ENCODE peak calls at places on chromosomes 5 and 9, in ten cellular contexts. D is neuronal stem cell, S is colonic mucosa, Z is H9, I is endodermal cell, O is IMR-90, A is mammary epithelial cell, N is neural progenitor cell, F is K562, U is HCT116. E is an unnamed sample. For H3K27me3, the result is how much of the 10 kb centered on the place peaks cover.

GRCh38 chr5:32280656-32281081 is 32.1 kb downstream of the MTMR12 start:
- DNase-seq in D (no peak), S (no peak), Z (no peak), I (no peak), O (no peak), A (no peak), N (no peak), F (no peak), U (no peak), E (no peak)

GRCh38 chr5:154642499-154643245 is 112.5 kb upstream of the LARP1 start:
- DNase-seq in D (no peak), S (no peak), Z (no peak), I (no peak), O (peak), A (peak), N (peak), F (peak), U (peak), E (no peak)

GRCh38 chr5:14109771-14110170 is 33.4 kb upstream of the TRIO start:
- DNase-seq in D (no peak), S (no peak), Z (no peak), I (no peak), O (peak), A (no peak), N (no peak), F (no peak), U (no peak), E (no peak)

GRCh38 chr9:81595887-81596558 is 93.3 kb downstream of the TLE1 start:
- DNase-seq in D (no peak), S (no peak), Z (peak), I (peak), O (no peak), A (no peak), N (peak), F (no peak), U (no peak), E (peak)

GRCh38 chr5:136424835-136425694 is 59.7 kb upstream of the TRPC7 start:
- DNase-seq in D (peak), S (peak), Z (peak), I (peak), O (peak), A (peak), N (peak), F (peak), U (peak), E (peak)

GRCh38 chr5:140182803-140183367 is 7.9 kb downstream of the CYSTM1 start:
- DNase-seq in D (no peak), S (peak), Z (peak), I (peak), O (peak), A (no peak), N (peak), F (peak), U (no peak), E (no peak)

GRCh38 chr9:96441798-96442445 is 8.0 kb upstream of the HABP4 start:
- DNase-seq in D (no peak), S (peak), Z (no peak), I (no peak), O (peak), A (peak), N (no peak), F (peak), U (no peak), E (no peak)

GRCh38 chr5:73945505-73945904 is 319.5 kb downstream of the ARHGEF28 start:
- DNase-seq in D (no peak), S (peak), Z (no peak), I (peak), O (no peak), A (no peak), N (peak), F (peak), U (no peak), E (no peak)

GRCh38 chr9:97941323-97941722 is 3.4 kb upstream of the HEMGN start:
- DNase-seq in D (no peak), S (no peak), Z (no peak), I (no peak), O (no peak), A (no peak), N (no peak), F (no peak), U (no peak), E (no peak)
- H3K27me3 ChIP-seq in D (under half), S (under half), Z (under half), I (half or more), O (half or more), A (under half), N (half or more), F (under half), U (under half), E (under half)

GRCh38 chr9:33106372-33106771 is 29.9 kb upstream of the SMU1 start:
- DNase-seq in D (no peak), S (no peak), Z (no peak), I (no peak), O (no peak), A (no peak), N (no peak), F (no peak), U (no peak), E (no peak)
- H3K9ac ChIP-seq in D (no peak), S (no peak), Z (no peak), I (no peak), O (no peak), A (no peak), N (no peak), F (no peak), U (no peak), E (no peak)

GRCh38 chr9:133819923-133820322 is 81.8 kb upstream of the SARDH start:
- DNase-seq in D (no peak), S (no peak), Z (no peak), I (no peak), O (no peak), A (no peak), N (no peak), F (no peak), U (no peak), E (no peak)
- H3K27me3 ChIP-seq in D (under half), S (under half), Z (under half), I (under half), O (under half), A (under half), N (under half), F (under half), U (under half), E (under half)

DNA sequence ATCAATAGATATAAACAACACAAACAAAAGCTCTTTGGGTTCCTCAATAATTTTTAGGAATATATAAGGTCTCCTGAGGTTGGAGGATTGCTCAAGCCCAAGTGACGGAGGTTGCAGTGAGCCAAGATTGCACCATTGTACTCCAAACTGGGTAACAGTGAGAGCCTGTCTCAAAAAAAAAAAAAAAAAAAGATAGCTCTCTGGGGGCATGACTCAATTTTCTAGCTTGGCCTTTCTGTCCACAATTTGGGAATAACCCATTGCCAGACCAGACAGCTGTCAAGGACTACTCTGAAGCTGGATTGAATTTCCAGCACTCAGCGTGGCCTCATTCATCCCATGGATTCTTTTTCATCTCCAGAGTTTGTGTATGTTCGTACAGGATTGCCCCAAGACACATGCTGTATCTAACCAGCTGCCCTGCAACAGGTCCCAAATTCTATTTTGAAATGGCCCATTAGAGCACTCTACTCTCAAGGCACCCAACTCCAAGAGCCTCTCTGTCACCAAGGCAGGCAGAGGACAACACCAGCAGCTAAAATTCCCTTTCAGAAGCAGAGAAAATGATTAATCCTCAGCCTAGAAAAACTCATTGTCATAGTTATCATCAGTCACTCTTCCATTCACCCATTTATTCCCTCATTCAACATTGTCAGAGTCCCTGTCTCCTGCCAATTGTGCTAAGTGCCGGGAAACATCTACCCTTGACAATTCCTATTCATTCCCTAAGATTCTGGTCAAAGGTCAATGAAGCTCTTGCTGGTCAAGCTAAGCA is 8.7 kb downstream of the FAM193B start:
- DNase-seq in D (no peak), S (peak), Z (no peak), I (no peak), O (peak), A (peak), N (no peak), F (no peak), U (no peak), E (no peak)
- H3K9ac ChIP-seq in D (no peak), S (no peak), Z (no peak), I (no peak), O (peak), A (peak), N (no peak), F (peak), U (no peak), E (no peak)

GRCh38 chr9:134188421-134189166 is 24.2 kb upstream of the RNU6ATAC start:
- DNase-seq in D (no peak), S (no peak), Z (no peak), I (peak), O (no peak), A (no peak), N (no peak), F (no peak), U (no peak), E (no peak)
- H3K27me3 ChIP-seq in D (under half), S (under half), Z (under half), I (under half), O (under half), A (under half), N (under half), F (under half), U (under half), E (under half)

GRCh38 chr9:124341455-124342170 is 73.6 kb downstream of the PSMB7 start:
- DNase-seq in D (no peak), S (no peak), Z (no peak), I (no peak), O (no peak), A (no peak), N (no peak), F (no peak), U (no peak), E (no peak)
- H3K9ac ChIP-seq in D (no peak), S (no peak), Z (no peak), I (no peak), O (no peak), A (no peak), N (no peak), F (no peak), U (no peak), E (no peak)